ENCODE peak calls at places on chromosome 11, in seven cellular contexts. Y is transverse colon, O is A549, K is heart left ventricle, R is body of pancreas, W is breast epithelium, A is adrenal gland. N is an unnamed sample.

GRCh38 chr11:63762662-63763505 is 5.7 kb downstream of the ZFTA start:
- DNase-seq in K (peak), O (no peak), Y (peak), R (peak), W (no peak), A (peak), N (no peak)

GRCh38 chr11:57777969-57778317 is 16.3 kb downstream of the CTNND1 start:
- DNase-seq in W (no peak), K (peak), R (peak), O (peak), A (no peak), Y (peak), N (no peak)

GRCh38 chr11:2166091-2166851 is 5.3 kb upstream of the INS start:
- DNase-seq in R (no peak), K (no peak), A (no peak), W (no peak), O (peak), Y (no peak), N (no peak)

GRCh38 chr11:74449369-74449931 is 17.9 kb downstream of the KCNE3 start:
- DNase-seq in W (no peak), A (peak), K (no peak), O (peak), Y (peak), R (peak), N (no peak)

GRCh38 chr11:36000616-36001190 is 56.8 kb downstream of the LDLRAD3 start:
- DNase-seq in O (no peak), R (no peak), K (no peak), W (peak), A (no peak), Y (no peak), N (no peak)

GRCh38 chr11:120129570-120129969 is 8.3 kb downstream of the TRIM29 start:
- DNase-seq in A (no peak), R (no peak), W (peak), K (no peak), Y (no peak), O (no peak), N (peak)

GRCh38 chr11:77191823-77192495 is 63.9 kb downstream of the MYO7A start:
- DNase-seq in W (peak), R (peak), K (no peak), A (no peak), O (peak), Y (peak), N (no peak)

GRCh38 chr11:17352925-17353227 is 1.3 kb downstream of the NCR3LG1 start:
- DNase-seq in O (peak), W (no peak), A (peak), Y (peak), K (peak), R (peak), N (no peak)

GRCh38 chr11:66676931-66677598 is 622 bp downstream of the RBM4B start:
- DNase-seq in A (no peak), O (no peak), K (no peak), R (no peak), Y (no peak), W (no peak), N (no peak)

GRCh38 chr11:46665356-46665755 is 35.1 kb downstream of the ARHGAP1 start:
- DNase-seq in W (no peak), O (no peak), A (no peak), R (no peak), K (no peak), Y (no peak), N (peak)

GRCh38 chr11:126702987-126703386 is 297.6 kb downstream of the KIRREL3 start:
- DNase-seq in K (peak), A (peak), Y (no peak), W (no peak), O (no peak), R (peak), N (no peak)

GRCh38 chr11:86551286-86551685 is 121.1 kb downstream of the ME3 start:
- DNase-seq in O (peak), Y (no peak), W (no peak), A (peak), K (peak), R (peak), N (no peak)

GRCh38 chr11:75262436-75262835 is 21.9 kb downstream of the TPBGL start:
- DNase-seq in A (no peak), W (no peak), O (no peak), Y (peak), R (no peak), K (peak), N (peak)

GRCh38 chr11:68455485-68455884 is 5.1 kb upstream of the PPP6R3 start:
- DNase-seq in Y (no peak), W (no peak), R (no peak), K (no peak), O (no peak), A (no peak), N (no peak)

GRCh38 chr11:12808519-12808918 is 134.3 kb downstream of the TEAD1 start:
- DNase-seq in K (no peak), R (no peak), A (no peak), O (no peak), W (no peak), Y (no peak), N (no peak)

GRCh38 chr11:69443138-69443967 is 38.1 kb upstream of the LINC01488 start:
- DNase-seq in O (peak), Y (peak), K (peak), W (peak), R (peak), A (peak), N (peak)

GRCh38 chr11:45247433-45247832 is 38.7 kb downstream of the SYT13 start:
- DNase-seq in R (no peak), A (no peak), W (no peak), O (no peak), Y (no peak), K (no peak), N (no peak)

GRCh38 chr11:43489869-43490465 is 131.2 kb downstream of the TTC17 start:
- DNase-seq in K (no peak), W (no peak), O (no peak), R (no peak), A (no peak), Y (no peak), N (no peak)

GRCh38 chr11:67347964-67348749 is 5.2 kb downstream of the POLD4 start:
- DNase-seq in A (no peak), Y (no peak), O (peak), K (no peak), W (no peak), R (peak), N (peak)

GRCh38 chr11:27433742-27434141 is 38.8 kb downstream of the LGR4 start:
- DNase-seq in A (no peak), Y (no peak), R (no peak), K (no peak), O (no peak), W (no peak), N (no peak)

GRCh38 chr11:107593941-107594340 is 3.0 kb downstream of the ELMOD1 start:
- DNase-seq in O (no peak), A (no peak), K (no peak), W (no peak), Y (no peak), R (no peak), N (no peak)

GRCh38 chr11:62553839-62554361 is 7.3 kb upstream of the AHNAK start:
- DNase-seq in K (no peak), A (no peak), Y (peak), O (peak), R (no peak), W (no peak), N (peak)

GRCh38 chr11:80309301-80309700 is 868.5 kb upstream of the TENM4 start:
- DNase-seq in K (no peak), O (no peak), R (no peak), A (no peak), Y (no peak), W (no peak), N (no peak)

GRCh38 chr11:34050967-34051348 is 573 bp upstream of the CAPRIN1 start:
- DNase-seq in O (no peak), W (no peak), Y (no peak), A (no peak), R (no peak), K (no peak), N (no peak)

GRCh38 chr11:61083601-61084147 is 18.6 kb upstream of the CD5 start:
- DNase-seq in R (no peak), A (no peak), K (no peak), W (no peak), Y (no peak), O (no peak), N (no peak)

GRCh38 chr11:70082829-70083228 is 4.7 kb downstream of the ANO1 start:
- DNase-seq in W (no peak), K (no peak), O (peak), R (no peak), Y (no peak), A (no peak), N (no peak)

GRCh38 chr11:59240322-59240721 is 27.6 kb upstream of the MPEG1 start:
- DNase-seq in Y (no peak), K (no peak), W (no peak), O (no peak), A (no peak), R (no peak), N (no peak)

GRCh38 chr11:9687736-9688494 is 24.0 kb downstream of the SWAP70 start:
- DNase-seq in K (no peak), W (no peak), A (peak), Y (no peak), R (no peak), O (no peak), N (no peak)

GRCh38 chr11:77207618-77208313 is 79.7 kb downstream of the MYO7A start:
- DNase-seq in O (no peak), Y (no peak), R (no peak), K (no peak), W (no peak), A (peak), N (no peak)

GRCh38 chr11:29051935-29052334 is 943.7 kb downstream of the METTL15 start:
- DNase-seq in Y (no peak), O (no peak), K (no peak), R (no peak), W (no peak), A (no peak), N (no peak)

GRCh38 chr11:1293619-1294015 is 15.8 kb downstream of the TOLLIP start:
- DNase-seq in R (peak), K (peak), Y (peak), W (no peak), A (peak), O (peak), N (no peak)

GRCh38 chr11:130425156-130425555 is 3.3 kb downstream of the ADAMTS8 start:
- DNase-seq in A (no peak), O (no peak), Y (no peak), K (no peak), R (no peak), W (no peak), N (no peak)

GRCh38 chr11:46112961-46113617 is 8.2 kb downstream of the PHF21A start:
- DNase-seq in Y (no peak), K (no peak), R (peak), A (peak), W (no peak), O (peak), N (no peak)

GRCh38 chr11:31973175-31973574 is 117.7 kb upstream of the RCN1 start:
- DNase-seq in R (no peak), O (no peak), Y (no peak), A (no peak), W (no peak), K (no peak), N (no peak)

GRCh38 chr11:11553595-11553994 is 68.2 kb downstream of the GALNT18 start:
- DNase-seq in R (peak), A (peak), O (no peak), K (no peak), Y (no peak), W (no peak), N (no peak)

GRCh38 chr11:11555228-11555627 is 66.6 kb downstream of the GALNT18 start:
- DNase-seq in A (no peak), O (no peak), Y (no peak), R (peak), K (peak), W (no peak), N (no peak)

GRCh38 chr11:11563193-11563592 is 58.6 kb downstream of the GALNT18 start:
- DNase-seq in R (no peak), O (no peak), A (no peak), W (no peak), Y (no peak), K (no peak), N (no peak)

GRCh38 chr11:11558826-11559225 is 63.0 kb downstream of the GALNT18 start:
- DNase-seq in O (no peak), Y (no peak), A (no peak), R (no peak), W (no peak), K (no peak), N (no peak)

GRCh38 chr11:11558352-11558751 is 63.5 kb downstream of the GALNT18 start:
- DNase-seq in A (no peak), R (no peak), W (no peak), O (no peak), K (peak), Y (peak), N (no peak)
- TF ChIP-seq CTCF in A (no peak), R (no peak), W (no peak), O (no peak), K (no peak), Y (no peak), N (no peak)

GRCh38 chr11:15697437-15698236 is 582.9 kb downstream of the INSC start:
- DNase-seq in W (no peak), O (no peak), R (peak), Y (no peak), K (no peak), A (no peak), N (no peak)
- TF ChIP-seq POLR2A in W (no peak), O (no peak), R (no peak), Y (no peak), K (no peak), A (no peak), N (no peak)

DNA sequence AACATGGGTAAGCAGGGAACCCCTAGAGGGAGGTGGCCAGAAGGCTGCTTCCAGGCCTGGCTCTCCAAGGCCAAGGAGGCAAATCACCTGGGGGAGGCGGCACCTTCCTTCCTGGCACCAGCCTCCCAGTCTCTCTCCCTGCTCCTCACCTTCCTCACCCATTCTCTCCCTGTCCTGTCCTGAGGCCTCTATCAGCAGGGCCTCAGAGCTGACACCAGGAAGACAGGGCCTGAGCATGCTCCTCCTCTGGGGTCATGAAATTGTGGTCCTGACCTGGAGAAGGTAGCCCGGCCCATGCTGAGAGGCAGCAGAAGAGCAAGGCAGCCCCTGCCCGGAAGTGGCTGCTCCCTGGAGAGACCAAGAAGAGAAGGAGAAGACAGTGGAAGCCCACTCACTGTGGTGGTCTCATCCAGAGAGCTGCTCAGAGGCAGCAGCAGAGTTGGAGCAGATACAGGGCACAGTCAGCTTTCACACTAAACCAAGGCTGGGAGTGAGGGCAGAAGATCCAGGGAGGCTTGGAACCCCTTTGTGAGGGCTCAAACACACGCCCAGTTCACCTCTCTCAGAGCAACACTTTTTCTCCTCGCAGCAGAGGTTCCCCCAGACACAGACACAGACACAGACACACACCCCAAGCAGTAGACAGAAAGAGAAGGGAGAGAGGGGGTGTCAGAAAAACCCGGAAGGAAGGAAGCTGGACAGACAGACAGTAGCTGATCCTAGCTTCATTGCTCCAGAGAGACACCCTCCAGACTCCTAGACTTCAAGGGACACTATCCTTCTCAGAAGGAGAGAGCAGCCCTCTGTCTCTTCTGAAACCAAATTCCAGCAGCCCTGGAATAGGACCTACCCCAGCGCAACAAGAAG is 1.8 kb downstream of the BCL9L start:
- DNase-seq in W (no peak), A (no peak), Y (peak), K (no peak), O (no peak), R (no peak), N (no peak)
- H3K27ac ChIP-seq in W (peak), A (peak), Y (peak), K (peak), O (peak), R (peak), N (peak)

GRCh38 chr11:95972055-95972454 is 48.1 kb upstream of the MTMR2 start:
- DNase-seq in Y (no peak), R (no peak), O (no peak), K (no peak), A (no peak), W (no peak), N (no peak)

DNA sequence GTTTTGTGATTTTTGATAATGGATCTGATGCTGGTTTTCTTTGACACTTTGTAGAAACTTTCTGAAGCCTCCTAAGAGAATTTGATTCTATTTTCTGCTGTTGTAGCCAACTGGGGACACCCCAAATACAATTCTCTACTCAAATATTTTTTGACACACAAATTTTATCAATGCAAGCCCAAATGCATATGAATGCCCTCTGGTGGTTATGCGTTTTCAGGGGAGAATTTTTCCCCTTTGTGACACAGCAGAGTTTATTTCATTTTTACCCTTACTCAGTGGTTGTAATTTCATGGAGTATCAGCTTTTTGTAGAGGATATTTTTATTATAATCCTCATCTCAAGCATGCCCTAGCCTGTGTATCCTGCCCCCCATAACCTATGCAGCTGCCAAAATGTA is 44.7 kb upstream of the MTMR2 start:
- DNase-seq in Y (no peak), K (no peak), A (no peak), O (no peak), R (no peak), W (no peak), N (no peak)
- TF ChIP-seq CTCF in Y (no peak), K (no peak), A (peak), O (no peak), R (no peak), W (no peak), N (no peak)

GRCh38 chr11:41532413-41532812 is 73.0 kb upstream of the LRRC4C start:
- DNase-seq in A (no peak), K (no peak), Y (no peak), R (no peak), W (no peak), O (no peak), N (no peak)
- TF ChIP-seq POLR2A in A (no peak), K (no peak), Y (no peak), R (no peak), W (no peak), O (no peak), N (no peak)

DNA sequence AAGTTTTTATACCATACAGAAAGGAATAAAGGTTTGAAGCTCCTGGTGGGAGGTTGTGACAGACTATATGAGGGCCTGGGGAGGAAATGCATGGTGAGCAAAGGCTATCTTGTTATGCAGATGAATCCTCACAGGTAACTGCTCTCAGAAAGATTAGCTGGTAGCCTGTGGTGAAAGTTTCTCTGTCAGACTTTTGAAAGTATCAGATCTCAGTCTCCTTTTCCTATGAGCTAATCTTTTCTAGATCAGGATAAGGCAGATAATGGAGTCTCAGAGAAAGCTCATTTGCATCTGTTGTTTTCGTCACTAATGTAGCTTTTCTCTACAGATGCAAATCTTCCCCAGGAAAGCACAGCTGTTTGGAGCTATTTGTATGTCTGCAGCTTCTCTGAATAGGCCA is 21.0 kb upstream of the OR6X1 start:
- DNase-seq in K (no peak), W (no peak), O (no peak), R (no peak), A (no peak), Y (no peak), N (no peak)
- H3K27ac ChIP-seq in K (no peak), W (no peak), O (no peak), R (no peak), A (no peak), Y (no peak), N (no peak)

DNA sequence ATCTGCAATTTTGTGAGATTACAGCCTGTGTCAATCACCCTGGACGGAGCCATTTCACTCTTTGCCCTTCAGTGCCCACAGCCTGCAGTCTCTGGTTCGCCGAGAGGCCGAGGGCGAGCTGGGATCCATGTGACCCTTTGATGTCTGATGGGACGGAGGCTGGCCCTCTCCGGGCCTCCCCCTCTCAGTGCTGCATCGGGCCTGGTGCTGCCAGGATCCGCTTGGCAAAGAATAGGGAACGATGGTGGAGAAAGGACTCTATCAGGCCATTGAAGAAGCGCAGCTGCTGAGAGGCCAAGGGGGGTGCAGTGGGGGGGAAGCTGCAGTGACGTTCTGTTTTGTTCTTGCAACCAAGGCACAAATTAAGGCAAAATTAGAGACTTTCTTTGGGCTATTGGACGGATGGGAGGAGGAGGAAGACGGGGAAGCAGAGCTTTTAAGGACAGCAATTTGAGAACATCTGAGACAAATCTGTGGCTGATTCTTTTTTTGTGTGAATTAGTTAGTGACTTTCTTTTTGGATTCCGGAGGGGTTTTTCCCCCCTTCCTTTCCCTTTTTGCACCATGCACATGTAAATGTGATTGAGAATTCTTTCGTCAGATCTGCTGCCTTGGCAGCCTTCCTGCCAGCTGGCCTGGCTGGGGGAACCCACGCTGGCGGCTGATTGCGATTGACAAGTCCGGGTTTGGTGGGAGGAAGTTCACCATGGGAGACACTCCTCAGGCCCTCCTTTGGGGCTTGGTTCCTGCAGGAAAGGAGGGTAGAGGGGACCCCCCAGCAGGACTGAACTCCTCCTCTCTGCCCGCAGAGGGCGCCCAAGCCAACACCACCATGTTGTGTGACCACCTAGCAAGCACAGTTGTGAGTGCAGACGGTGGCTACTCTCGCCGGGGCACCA is 214.5 kb downstream of the NTM start:
- DNase-seq in R (no peak), K (no peak), A (no peak), W (no peak), O (no peak), Y (no peak), N (no peak)
- TF ChIP-seq CTCF in R (no peak), K (no peak), A (no peak), W (no peak), O (no peak), Y (no peak), N (no peak)